ENCODE peak calls at places on chromosomes 12 and 14, in four cellular contexts. One of them, this sample, is unnamed.

GRCh38 chr12:69966409-69966808 is 141.4 kb downstream of the MYRFL start:
- DNase-seq in astrocyte of the cerebellum: no peak
- DNase-seq in lung microvascular endothelial cell: no peak
- DNase-seq in naive thymus-derived CD4-positive, alpha-beta T cell: no peak
- DNase-seq in this sample: no peak

GRCh38 chr12:130955238-130955816 is 1.6 kb downstream of the ADGRD1 start:
- DNase-seq in lung microvascular endothelial cell: no peak
- DNase-seq in naive thymus-derived CD4-positive, alpha-beta T cell: no peak
- DNase-seq in astrocyte of the cerebellum: no peak
- DNase-seq in this sample: no peak

GRCh38 chr14:72402429-72402772 is 470.2 kb downstream of the RGS6 start:
- DNase-seq in naive thymus-derived CD4-positive, alpha-beta T cell: no peak
- DNase-seq in astrocyte of the cerebellum: no peak
- DNase-seq in lung microvascular endothelial cell: no peak
- DNase-seq in this sample: no peak

GRCh38 chr14:101456246-101457159 is 104.8 kb upstream of the DIO3 start:
- DNase-seq in lung microvascular endothelial cell: no peak
- DNase-seq in astrocyte of the cerebellum: no peak
- DNase-seq in naive thymus-derived CD4-positive, alpha-beta T cell: no peak
- DNase-seq in this sample: no peak

GRCh38 chr12:84738481-84738972 is 174.1 kb downstream of the SLC6A15 start:
- DNase-seq in astrocyte of the cerebellum: no peak
- DNase-seq in naive thymus-derived CD4-positive, alpha-beta T cell: no peak
- DNase-seq in lung microvascular endothelial cell: no peak
- DNase-seq in this sample: no peak

GRCh38 chr12:50678650-50679049 is 85.3 kb upstream of the ATF1 start:
- DNase-seq in astrocyte of the cerebellum: no peak
- DNase-seq in naive thymus-derived CD4-positive, alpha-beta T cell: no peak
- DNase-seq in lung microvascular endothelial cell: no peak
- DNase-seq in this sample: no peak

GRCh38 chr14:83757896-83758295 is 1772.0 kb upstream of the FLRT2 start:
- DNase-seq in astrocyte of the cerebellum: no peak
- DNase-seq in lung microvascular endothelial cell: no peak
- DNase-seq in naive thymus-derived CD4-positive, alpha-beta T cell: no peak
- DNase-seq in this sample: no peak

GRCh38 chr12:13411287-13411686 is 214.8 kb downstream of the EMP1 start:
- DNase-seq in lung microvascular endothelial cell: no peak
- DNase-seq in naive thymus-derived CD4-positive, alpha-beta T cell: no peak
- DNase-seq in astrocyte of the cerebellum: no peak
- DNase-seq in this sample: no peak

GRCh38 chr14:77761205-77761931 is 412 bp upstream of the SNW1 start:
- DNase-seq in naive thymus-derived CD4-positive, alpha-beta T cell: no peak
- DNase-seq in lung microvascular endothelial cell: peak; percentile 96
- DNase-seq in astrocyte of the cerebellum: peak; percentile 16
- DNase-seq in this sample: no peak

GRCh38 chr14:95701846-95702221 is 12.1 kb downstream of the TCL1A start:
- DNase-seq in naive thymus-derived CD4-positive, alpha-beta T cell: no peak
- DNase-seq in lung microvascular endothelial cell: no peak
- DNase-seq in astrocyte of the cerebellum: no peak
- DNase-seq in this sample: no peak

GRCh38 chr14:39217214-39217879 is 16.4 kb upstream of the MIA2 start:
- DNase-seq in astrocyte of the cerebellum: no peak
- DNase-seq in naive thymus-derived CD4-positive, alpha-beta T cell: no peak
- DNase-seq in lung microvascular endothelial cell: peak; percentile 54
- DNase-seq in this sample: no peak

GRCh38 chr14:97977711-97978261 is 1180.6 kb downstream of the VRK1 start:
- DNase-seq in lung microvascular endothelial cell: no peak
- DNase-seq in astrocyte of the cerebellum: peak; percentile 29
- DNase-seq in naive thymus-derived CD4-positive, alpha-beta T cell: peak; percentile 82
- DNase-seq in this sample: no peak

GRCh38 chr12:101570022-101570421 is 24.7 kb upstream of the MYBPC1 start:
- DNase-seq in lung microvascular endothelial cell: peak; percentile 69
- DNase-seq in astrocyte of the cerebellum: peak; percentile 19
- DNase-seq in naive thymus-derived CD4-positive, alpha-beta T cell: no peak
- DNase-seq in this sample: no peak

GRCh38 chr12:45879363-45879895 is 110.9 kb downstream of the SCAF11 start:
- DNase-seq in lung microvascular endothelial cell: no peak
- DNase-seq in naive thymus-derived CD4-positive, alpha-beta T cell: no peak
- DNase-seq in astrocyte of the cerebellum: no peak
- DNase-seq in this sample: no peak